ENCODE peak calls at places on chromosomes 3 and 15, in four cellular contexts. U is astrocyte, Y is HepG2, V is MM.1S. P is an unnamed sample.

GRCh38 chr15:62124953-62125263 is 40.2 kb downstream of the C2CD4B start:
- DNase-seq in U (no peak), Y (no peak), V (peak; percentile 39), P (no peak)

GRCh38 chr3:128489860-128490649 is 2.9 kb downstream of the GATA2 start:
- DNase-seq in U (no peak), Y (peak; percentile 37), V (no peak), P (peak; percentile 95)

GRCh38 chr3:151175952-151176351 is 27.1 kb downstream of the GPR171 start:
- DNase-seq in U (no peak), Y (peak; percentile 39), V (no peak), P (no peak)

GRCh38 chr3:127608362-127608718 is 10.1 kb downstream of the MCM2 start:
- DNase-seq in U (no peak), Y (no peak), V (no peak), P (no peak)

GRCh38 chr15:85667491-85668424 is 127.0 kb downstream of the KLHL25 start:
- DNase-seq in U (peak; percentile 99), Y (peak; percentile 53), V (peak; percentile 68), P (no peak)

GRCh38 chr3:141006344-141006743 is 44.8 kb upstream of the SPSB4 start:
- DNase-seq in U (no peak), Y (no peak), V (no peak), P (no peak)

GRCh38 chr3:36418296-36418695 is 38.0 kb downstream of the STAC start:
- DNase-seq in U (peak; percentile 37), Y (no peak), V (no peak), P (no peak)

GRCh38 chr3:170355738-170356595 is 1.5 kb upstream of the SKIL start:
- DNase-seq in U (peak; percentile 57), Y (no peak), V (peak; percentile 85), P (peak; percentile 60)

GRCh38 chr3:46578973-46579755 is 13.1 kb upstream of the LRRC2 start:
- DNase-seq in U (no peak), Y (peak; percentile 93), V (no peak), P (no peak)

GRCh38 chr15:41855121-41855941 is 16.7 kb downstream of the PLA2G4B start:
- DNase-seq in U (no peak), Y (no peak), V (no peak), P (no peak)

GRCh38 chr3:188938999-188939398 is 232.8 kb upstream of the TPRG1 start:
- DNase-seq in U (no peak), Y (no peak), V (no peak), P (no peak)

GRCh38 chr15:68326711-68327412 is 49.3 kb downstream of the FEM1B start:
- DNase-seq in U (no peak), Y (no peak), V (no peak), P (no peak)

GRCh38 chr3:178419078-178419477 is 117.2 kb upstream of the KCNMB2 start:
- DNase-seq in U (peak; percentile 25), Y (no peak), V (no peak), P (no peak)

DNA sequence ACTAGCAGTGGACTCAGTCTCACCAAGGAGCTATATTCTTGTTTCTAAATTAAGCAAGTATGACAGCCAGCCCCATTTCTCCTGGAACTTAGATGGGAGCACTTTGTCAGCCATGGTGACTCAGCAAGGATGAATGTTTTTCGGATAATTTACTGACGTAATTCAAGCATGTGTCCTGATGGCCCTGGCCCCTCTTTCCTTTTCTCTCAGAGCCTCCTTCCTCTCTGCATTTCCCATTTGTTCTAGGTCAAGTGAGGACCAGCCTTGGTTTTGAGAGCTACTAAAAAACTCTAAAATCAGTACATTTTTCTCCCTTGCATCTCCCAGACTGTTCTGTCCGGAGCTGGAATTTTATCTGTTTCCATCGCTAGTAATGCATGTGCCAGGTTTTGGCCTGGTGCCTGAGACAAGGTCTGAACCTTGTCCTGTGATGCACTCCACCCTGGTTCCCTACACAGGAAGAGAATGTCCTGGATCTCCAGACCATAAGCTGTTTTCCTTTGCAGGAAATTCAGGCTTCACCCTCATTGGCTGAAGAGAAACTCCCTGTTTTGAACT is 256.6 kb upstream of the ROPN1 start:
- DNase-seq in U (peak; percentile 92), Y (no peak), V (no peak), P (no peak)
- H3K4me1 ChIP-seq in U (peaks cover 22% of the 10 kb centered on the region), Y (no peaks in the 10 kb centered on the region), V (peaks cover 6% of the 10 kb centered on the region), P (peaks cover 6% of the 10 kb centered on the region)

GRCh38 chr3:133038089-133038730 is at the start of gene TMEM108:
- DNase-seq in U (peak; percentile 31), Y (no peak), V (peak; percentile 79), P (peak; percentile 97)

GRCh38 chr3:133041524-133041829 is 3.3 kb downstream of the TMEM108 start:
- DNase-seq in U (no peak), Y (no peak), V (no peak), P (no peak)

GRCh38 chr3:133040696-133041523 is 2.7 kb downstream of the TMEM108 start:
- DNase-seq in U (peak; percentile 38), Y (peak; percentile 58), V (peak; percentile 56), P (peak; percentile 91)

GRCh38 chr3:133037440-133037839 is 751 bp upstream of the TMEM108 start:
- DNase-seq in U (no peak), Y (no peak), V (no peak), P (no peak)

DNA sequence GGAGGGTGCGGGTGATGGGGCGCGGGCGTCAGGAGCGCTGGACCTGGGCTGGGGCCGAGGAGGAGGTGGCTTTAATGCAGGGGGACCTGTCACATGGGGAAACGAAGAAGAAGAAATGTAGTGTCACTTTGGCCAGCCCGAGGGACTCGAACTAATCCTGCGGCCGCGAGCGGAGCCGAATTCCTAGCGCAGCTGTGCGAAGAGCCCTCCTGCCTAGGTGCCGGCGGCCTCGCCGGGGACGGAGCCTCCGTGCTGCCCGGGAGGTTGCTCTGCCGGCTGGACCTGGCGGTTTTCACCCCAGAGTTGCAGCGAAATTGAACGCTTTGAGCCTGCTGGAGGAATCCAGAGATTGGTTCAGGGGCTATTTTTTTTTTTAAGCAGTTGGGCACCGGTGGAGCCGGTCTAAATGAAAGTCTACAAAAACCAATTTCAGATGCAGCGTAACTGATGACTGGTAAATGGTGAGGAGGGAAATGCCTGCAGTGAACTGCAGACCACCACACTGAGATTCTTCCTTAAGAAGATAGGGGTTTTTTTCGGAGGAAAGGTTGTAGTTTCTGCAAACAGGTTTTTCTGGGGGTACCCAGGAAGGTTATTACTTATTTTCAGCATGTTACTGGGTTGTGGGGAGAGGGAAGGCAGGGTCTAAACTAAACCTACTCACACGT is 674 bp downstream of the TMEM108 start:
- DNase-seq in U (no peak), Y (no peak), V (peak; percentile 24), P (peak; percentile 88)
- TF ChIP-seq EZH2 in U (peak; percentile 54), Y (no peak), V (no peak), P (peak; percentile 35)

GRCh38 chr15:25239471-25240345 is 199.1 kb downstream of the UBE3A start:
- DNase-seq in U (no peak), Y (no peak), V (no peak), P (no peak)
- H3K9me3 ChIP-seq in U (peaks cover 30% of the 10 kb centered on the region), Y (peaks cover 97% of the 10 kb centered on the region), V (no peaks in the 10 kb centered on the region), P (no peaks in the 10 kb centered on the region)

DNA sequence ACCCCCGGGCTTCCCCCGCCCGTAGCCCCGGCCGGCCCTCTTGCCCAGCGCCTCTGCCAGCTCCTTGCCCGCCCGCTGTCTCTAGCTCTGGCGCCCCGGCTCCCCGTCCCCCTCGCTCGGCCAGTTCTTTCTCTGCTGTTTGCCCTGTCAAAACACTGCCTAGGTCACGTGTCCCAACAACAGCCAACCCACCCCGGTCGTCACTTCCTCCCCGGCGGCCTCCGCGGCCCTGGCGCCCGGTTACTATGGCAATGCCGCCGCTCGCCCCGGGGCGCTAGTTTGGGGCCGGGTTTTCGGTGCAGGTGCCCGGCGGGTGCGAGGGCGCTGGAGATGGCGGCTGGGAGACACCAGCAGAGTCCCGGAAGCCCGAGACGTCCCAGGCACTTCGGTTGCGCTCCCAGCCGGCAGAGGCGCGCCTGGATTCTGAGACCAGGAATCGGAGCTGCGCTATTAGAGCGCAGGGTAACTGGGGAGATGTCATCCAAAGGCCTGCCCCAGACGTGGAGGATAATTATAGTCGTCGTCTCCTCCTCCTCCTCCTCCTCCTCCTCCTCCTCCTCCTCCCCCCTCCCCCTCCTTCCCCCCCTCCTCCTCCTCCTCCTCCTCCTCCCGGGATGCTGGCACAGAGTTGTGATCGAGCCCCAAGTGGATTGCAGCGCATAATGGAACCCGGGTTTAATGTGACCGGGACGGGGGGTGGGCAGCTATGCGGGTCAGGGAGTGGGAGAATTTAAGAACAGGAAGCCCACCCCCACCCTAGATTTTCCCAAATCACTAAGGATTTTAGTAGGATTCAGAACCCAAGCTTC is at the start of gene ATOSA:
- DNase-seq in U (peak; percentile 79), Y (peak; percentile 82), V (peak; percentile 93), P (peak; percentile 94)
- H3K4me1 ChIP-seq in U (no peaks in the 10 kb centered on the region), Y (peaks cover 14% of the 10 kb centered on the region), V (peaks cover 44% of the 10 kb centered on the region), P (peaks cover 17% of the 10 kb centered on the region)

GRCh38 chr15:52529940-52530339 is 1.3 kb upstream of the MYO5A start:
- DNase-seq in U (no peak), Y (no peak), V (no peak), P (peak; percentile 24)
- TF ChIP-seq EZH2 in U (no peak), Y (no peak), V (no peak), P (no peak)

GRCh38 chr3:183654727-183655126 is 19.3 kb downstream of the KLHL24 start:
- DNase-seq in U (no peak), Y (no peak), V (no peak), P (no peak)
- H3K9me3 ChIP-seq in U (peaks cover 13% of the 10 kb centered on the region), Y (peaks cover 24% of the 10 kb centered on the region), V (no peaks in the 10 kb centered on the region), P (peaks cover 22% of the 10 kb centered on the region)

GRCh38 chr3:30498587-30498967 is 107.8 kb upstream of the TGFBR2 start:
- DNase-seq in U (no peak), Y (peak; percentile 79), V (no peak), P (no peak)
- H3K4me1 ChIP-seq in U (peaks cover 31% of the 10 kb centered on the region), Y (peaks cover 76% of the 10 kb centered on the region), V (no peaks in the 10 kb centered on the region), P (no peaks in the 10 kb centered on the region)

GRCh38 chr3:12443781-12444522 is 40.3 kb upstream of the TSEN2 start:
- DNase-seq in U (no peak), Y (no peak), V (no peak), P (no peak)
- TF ChIP-seq EZH2 in U (no peak), Y (no peak), V (no peak), P (no peak)

DNA sequence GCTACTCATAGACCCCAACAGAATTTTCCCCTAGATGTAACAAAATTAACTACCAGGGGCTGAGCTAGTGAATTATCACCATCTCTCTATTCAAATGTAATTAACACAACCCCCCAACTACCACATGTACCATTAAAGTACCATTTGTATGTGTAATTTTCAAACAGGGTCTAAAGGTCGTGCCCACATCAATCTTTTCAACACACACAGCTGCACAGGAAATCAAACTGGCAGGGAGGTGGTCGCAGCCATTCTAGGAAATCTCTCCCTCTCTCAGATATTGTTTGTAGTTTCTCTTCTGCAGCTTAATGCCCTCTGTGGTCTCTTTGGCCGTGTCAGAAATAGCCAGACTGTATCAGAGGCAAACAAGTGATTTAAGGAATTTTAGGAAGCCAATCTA is 322.8 kb downstream of the RORA start:
- DNase-seq in U (no peak), Y (no peak), V (no peak), P (no peak)
- H3K9me3 ChIP-seq in U (no peaks in the 10 kb centered on the region), Y (no peaks in the 10 kb centered on the region), V (no peaks in the 10 kb centered on the region), P (no peaks in the 10 kb centered on the region)